ENCODE peak calls at places on chromosomes 12 and 14, in nine cellular contexts. One of them, this sample, is unnamed. For H3K27me3, the result is how much of the 10 kb centered on the place peaks cover.

GRCh38 chr12:62190921-62191746 is 69.1 kb upstream of the USP15 start:
- DNase-seq in left ventricle myocardium inferior: peak
- DNase-seq in ovary: peak
- DNase-seq in MM.1S: no peak
- DNase-seq in GM23248: peak
- DNase-seq in hepatocyte: peak
- DNase-seq in mesenchymal stem cell: no peak
- DNase-seq in right cardiac atrium: peak
- DNase-seq in BJ: no peak
- DNase-seq in this sample: no peak

GRCh38 chr12:108004368-108004767 is 124.7 kb upstream of the WSCD2 start:
- DNase-seq in MM.1S: peak
- DNase-seq in ovary: no peak
- DNase-seq in BJ: no peak
- DNase-seq in right cardiac atrium: no peak
- DNase-seq in GM23248: peak
- DNase-seq in mesenchymal stem cell: no peak
- DNase-seq in hepatocyte: peak
- DNase-seq in left ventricle myocardium inferior: no peak
- DNase-seq in this sample: no peak

GRCh38 chr14:103524002-103524785 is 1.6 kb upstream of the CKB start:
- DNase-seq in BJ: no peak
- DNase-seq in mesenchymal stem cell: no peak
- DNase-seq in right cardiac atrium: peak
- DNase-seq in ovary: peak
- DNase-seq in left ventricle myocardium inferior: no peak
- DNase-seq in hepatocyte: no peak
- DNase-seq in MM.1S: no peak
- DNase-seq in GM23248: no peak
- DNase-seq in this sample: no peak

GRCh38 chr14:61188936-61189808 is 92.0 kb downstream of the TMEM30B start:
- DNase-seq in ovary: peak
- DNase-seq in BJ: no peak
- DNase-seq in hepatocyte: peak
- DNase-seq in mesenchymal stem cell: peak
- DNase-seq in left ventricle myocardium inferior: peak
- DNase-seq in right cardiac atrium: peak
- DNase-seq in MM.1S: no peak
- DNase-seq in GM23248: peak
- DNase-seq in this sample: no peak

GRCh38 chr12:13165578-13166120 is 30.9 kb upstream of the EMP1 start:
- DNase-seq in left ventricle myocardium inferior: peak
- DNase-seq in BJ: no peak
- DNase-seq in MM.1S: peak
- DNase-seq in ovary: peak
- DNase-seq in mesenchymal stem cell: peak
- DNase-seq in right cardiac atrium: peak
- DNase-seq in hepatocyte: peak
- DNase-seq in GM23248: peak
- DNase-seq in this sample: no peak

GRCh38 chr12:89087876-89088275 is 264.4 kb downstream of the DUSP6 start:
- DNase-seq in mesenchymal stem cell: no peak
- DNase-seq in hepatocyte: no peak
- DNase-seq in left ventricle myocardium inferior: no peak
- DNase-seq in MM.1S: no peak
- DNase-seq in right cardiac atrium: no peak
- DNase-seq in ovary: no peak
- DNase-seq in GM23248: no peak
- DNase-seq in BJ: no peak
- DNase-seq in this sample: no peak

GRCh38 chr12:70002912-70003255 is 177.9 kb downstream of the MYRFL start:
- DNase-seq in mesenchymal stem cell: no peak
- DNase-seq in left ventricle myocardium inferior: no peak
- DNase-seq in ovary: no peak
- DNase-seq in GM23248: no peak
- DNase-seq in BJ: no peak
- DNase-seq in MM.1S: no peak
- DNase-seq in hepatocyte: no peak
- DNase-seq in right cardiac atrium: no peak
- DNase-seq in this sample: no peak

GRCh38 chr14:66105819-66106218 is 380.4 kb upstream of the CCDC196 start:
- DNase-seq in hepatocyte: no peak
- DNase-seq in BJ: no peak
- DNase-seq in mesenchymal stem cell: peak
- DNase-seq in right cardiac atrium: no peak
- DNase-seq in left ventricle myocardium inferior: no peak
- DNase-seq in MM.1S: no peak
- DNase-seq in GM23248: peak
- DNase-seq in ovary: no peak
- DNase-seq in this sample: no peak

GRCh38 chr12:12425616-12426015 is 68.7 kb downstream of the BORCS5 start:
- DNase-seq in ovary: no peak
- DNase-seq in GM23248: peak
- DNase-seq in right cardiac atrium: no peak
- DNase-seq in BJ: peak
- DNase-seq in hepatocyte: no peak
- DNase-seq in MM.1S: no peak
- DNase-seq in left ventricle myocardium inferior: no peak
- DNase-seq in mesenchymal stem cell: peak
- DNase-seq in this sample: no peak

GRCh38 chr14:31159682-31160296 is 47.8 kb downstream of the HECTD1 start:
- DNase-seq in hepatocyte: peak
- DNase-seq in MM.1S: no peak
- DNase-seq in left ventricle myocardium inferior: no peak
- DNase-seq in BJ: peak
- DNase-seq in right cardiac atrium: no peak
- DNase-seq in GM23248: peak
- DNase-seq in ovary: no peak
- DNase-seq in mesenchymal stem cell: peak
- DNase-seq in this sample: no peak

GRCh38 chr12:24991209-24992049 is 42.5 kb upstream of the BCAT1 start:
- DNase-seq in GM23248: peak
- DNase-seq in ovary: no peak
- DNase-seq in hepatocyte: peak
- DNase-seq in BJ: no peak
- DNase-seq in mesenchymal stem cell: peak
- DNase-seq in right cardiac atrium: no peak
- DNase-seq in MM.1S: peak
- DNase-seq in left ventricle myocardium inferior: no peak
- DNase-seq in this sample: no peak

GRCh38 chr12:54426690-54427089 is 7.6 kb upstream of the ITGA5 start:
- DNase-seq in left ventricle myocardium inferior: no peak
- DNase-seq in hepatocyte: no peak
- DNase-seq in mesenchymal stem cell: no peak
- DNase-seq in BJ: no peak
- DNase-seq in right cardiac atrium: no peak
- DNase-seq in ovary: no peak
- DNase-seq in GM23248: no peak
- DNase-seq in MM.1S: no peak
- DNase-seq in this sample: no peak
- H3K27me3 ChIP-seq in left ventricle myocardium inferior: under half
- H3K27me3 ChIP-seq in hepatocyte: under half
- H3K27me3 ChIP-seq in mesenchymal stem cell: under half
- H3K27me3 ChIP-seq in BJ: under half
- H3K27me3 ChIP-seq in right cardiac atrium: under half
- H3K27me3 ChIP-seq in ovary: under half
- H3K27me3 ChIP-seq in GM23248: under half
- H3K27me3 ChIP-seq in MM.1S: under half
- H3K27me3 ChIP-seq in this sample: under half

GRCh38 chr14:35701531-35701930 is 107.6 kb downstream of the RALGAPA1 start:
- DNase-seq in ovary: no peak
- DNase-seq in MM.1S: no peak
- DNase-seq in GM23248: no peak
- DNase-seq in right cardiac atrium: no peak
- DNase-seq in left ventricle myocardium inferior: no peak
- DNase-seq in hepatocyte: no peak
- DNase-seq in BJ: no peak
- DNase-seq in mesenchymal stem cell: no peak
- DNase-seq in this sample: no peak
- H3K27me3 ChIP-seq in ovary: under half
- H3K27me3 ChIP-seq in MM.1S: under half
- H3K27me3 ChIP-seq in GM23248: under half
- H3K27me3 ChIP-seq in right cardiac atrium: under half
- H3K27me3 ChIP-seq in left ventricle myocardium inferior: under half
- H3K27me3 ChIP-seq in hepatocyte: under half
- H3K27me3 ChIP-seq in BJ: under half
- H3K27me3 ChIP-seq in mesenchymal stem cell: under half
- H3K27me3 ChIP-seq in this sample: under half

GRCh38 chr12:54522213-54522612 is 24.7 kb downstream of the NCKAP1L start:
- DNase-seq in GM23248: peak
- DNase-seq in mesenchymal stem cell: no peak
- DNase-seq in BJ: no peak
- DNase-seq in hepatocyte: no peak
- DNase-seq in right cardiac atrium: no peak
- DNase-seq in MM.1S: no peak
- DNase-seq in left ventricle myocardium inferior: no peak
- DNase-seq in ovary: no peak
- DNase-seq in this sample: no peak
- H3K27me3 ChIP-seq in GM23248: half or more
- H3K27me3 ChIP-seq in mesenchymal stem cell: half or more
- H3K27me3 ChIP-seq in BJ: under half
- H3K27me3 ChIP-seq in hepatocyte: under half
- H3K27me3 ChIP-seq in right cardiac atrium: under half
- H3K27me3 ChIP-seq in MM.1S: under half
- H3K27me3 ChIP-seq in left ventricle myocardium inferior: half or more
- H3K27me3 ChIP-seq in ovary: under half
- H3K27me3 ChIP-seq in this sample: under half

GRCh38 chr12:124733086-124733485 is 130.6 kb downstream of the SCARB1 start:
- DNase-seq in mesenchymal stem cell: no peak
- DNase-seq in GM23248: no peak
- DNase-seq in left ventricle myocardium inferior: no peak
- DNase-seq in ovary: no peak
- DNase-seq in BJ: no peak
- DNase-seq in right cardiac atrium: peak
- DNase-seq in hepatocyte: no peak
- DNase-seq in MM.1S: no peak
- DNase-seq in this sample: no peak
- H3K27me3 ChIP-seq in mesenchymal stem cell: under half
- H3K27me3 ChIP-seq in GM23248: under half
- H3K27me3 ChIP-seq in left ventricle myocardium inferior: under half
- H3K27me3 ChIP-seq in ovary: under half
- H3K27me3 ChIP-seq in BJ: under half
- H3K27me3 ChIP-seq in right cardiac atrium: under half
- H3K27me3 ChIP-seq in hepatocyte: under half
- H3K27me3 ChIP-seq in MM.1S: under half
- H3K27me3 ChIP-seq in this sample: under half

GRCh38 chr14:89805501-89805900 is 149.0 kb downstream of the EFCAB11 start:
- DNase-seq in MM.1S: no peak
- DNase-seq in left ventricle myocardium inferior: no peak
- DNase-seq in BJ: no peak
- DNase-seq in right cardiac atrium: no peak
- DNase-seq in hepatocyte: no peak
- DNase-seq in mesenchymal stem cell: peak
- DNase-seq in GM23248: peak
- DNase-seq in ovary: no peak
- DNase-seq in this sample: no peak

GRCh38 chr14:89797148-89797547 is 157.4 kb downstream of the EFCAB11 start:
- DNase-seq in MM.1S: peak
- DNase-seq in mesenchymal stem cell: no peak
- DNase-seq in left ventricle myocardium inferior: no peak
- DNase-seq in hepatocyte: no peak
- DNase-seq in right cardiac atrium: no peak
- DNase-seq in GM23248: no peak
- DNase-seq in ovary: no peak
- DNase-seq in BJ: no peak
- DNase-seq in this sample: no peak

GRCh38 chr14:89801128-89801527 is 153.4 kb downstream of the EFCAB11 start:
- DNase-seq in GM23248: peak
- DNase-seq in ovary: no peak
- DNase-seq in hepatocyte: no peak
- DNase-seq in right cardiac atrium: no peak
- DNase-seq in BJ: no peak
- DNase-seq in MM.1S: no peak
- DNase-seq in left ventricle myocardium inferior: no peak
- DNase-seq in mesenchymal stem cell: no peak
- DNase-seq in this sample: no peak
- H3K27me3 ChIP-seq in GM23248: under half
- H3K27me3 ChIP-seq in ovary: under half
- H3K27me3 ChIP-seq in hepatocyte: under half
- H3K27me3 ChIP-seq in right cardiac atrium: under half
- H3K27me3 ChIP-seq in BJ: under half
- H3K27me3 ChIP-seq in MM.1S: under half
- H3K27me3 ChIP-seq in left ventricle myocardium inferior: under half
- H3K27me3 ChIP-seq in mesenchymal stem cell: under half
- H3K27me3 ChIP-seq in this sample: under half

DNA sequence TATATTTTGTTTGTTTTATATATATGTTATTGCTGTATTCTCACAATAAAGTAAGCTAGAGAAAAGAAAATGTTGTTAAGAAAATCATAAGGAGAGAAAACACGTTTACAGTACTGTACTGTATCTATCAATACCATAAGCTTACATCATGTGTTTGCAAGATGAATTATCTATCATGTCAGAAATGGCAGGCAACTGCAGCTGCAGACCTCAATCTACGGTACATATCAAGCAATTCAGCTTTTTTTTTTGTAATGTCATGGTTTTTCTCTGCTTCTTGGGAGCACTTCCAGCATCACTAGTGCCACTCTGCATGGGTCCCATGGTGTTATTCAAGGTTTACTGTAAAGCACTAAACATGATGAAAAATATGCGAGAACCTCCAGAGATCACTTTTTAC is 8.9 kb upstream of the KRT2 start:
- DNase-seq in right cardiac atrium: no peak
- DNase-seq in ovary: no peak
- DNase-seq in GM23248: no peak
- DNase-seq in hepatocyte: no peak
- DNase-seq in mesenchymal stem cell: no peak
- DNase-seq in left ventricle myocardium inferior: no peak
- DNase-seq in BJ: no peak
- DNase-seq in MM.1S: no peak
- DNase-seq in this sample: no peak
- H3K27me3 ChIP-seq in right cardiac atrium: under half
- H3K27me3 ChIP-seq in ovary: under half
- H3K27me3 ChIP-seq in GM23248: half or more
- H3K27me3 ChIP-seq in hepatocyte: under half
- H3K27me3 ChIP-seq in mesenchymal stem cell: half or more
- H3K27me3 ChIP-seq in left ventricle myocardium inferior: under half
- H3K27me3 ChIP-seq in BJ: under half
- H3K27me3 ChIP-seq in MM.1S: under half
- H3K27me3 ChIP-seq in this sample: under half

DNA sequence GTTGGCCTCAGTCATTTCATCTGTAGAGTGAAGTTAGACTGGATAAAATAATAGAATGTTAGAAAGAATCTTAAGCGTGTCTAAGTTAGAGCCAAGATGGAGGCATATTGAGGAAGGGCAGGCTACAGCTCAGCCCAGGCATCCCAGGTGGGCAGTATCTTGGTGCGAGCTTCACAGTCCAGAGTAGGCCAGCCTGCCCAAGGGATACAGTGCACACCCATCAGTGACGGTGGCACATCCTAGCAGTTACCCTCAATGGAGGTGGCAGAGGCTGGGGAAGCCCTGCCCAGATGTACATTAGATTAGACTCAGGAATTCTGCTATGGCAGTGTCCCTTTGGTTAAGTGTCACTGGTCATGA is 21.5 kb downstream of the TULP3 start:
- DNase-seq in left ventricle myocardium inferior: no peak
- DNase-seq in BJ: no peak
- DNase-seq in hepatocyte: no peak
- DNase-seq in GM23248: no peak
- DNase-seq in MM.1S: no peak
- DNase-seq in mesenchymal stem cell: no peak
- DNase-seq in right cardiac atrium: no peak
- DNase-seq in ovary: no peak
- DNase-seq in this sample: no peak
- H3K27me3 ChIP-seq in left ventricle myocardium inferior: under half
- H3K27me3 ChIP-seq in BJ: under half
- H3K27me3 ChIP-seq in hepatocyte: under half
- H3K27me3 ChIP-seq in GM23248: under half
- H3K27me3 ChIP-seq in MM.1S: under half
- H3K27me3 ChIP-seq in mesenchymal stem cell: under half
- H3K27me3 ChIP-seq in right cardiac atrium: under half
- H3K27me3 ChIP-seq in ovary: under half
- H3K27me3 ChIP-seq in this sample: under half